ENCODE peak calls at places on chromosomes 13 and 19, in six cellular contexts. M is GM10248; D is lower leg skin; L is effector memory CD8-positive, alpha-beta T cell; Q is T-helper 17 cell; K is Calu3. P is an unnamed sample.

GRCh38 chr13:47594833-47595232 is 406.2 kb downstream of the SUCLA2 start:
- DNase-seq in M (no peak), D (no peak), L (no peak), Q (no peak), K (peak; percentile 22), P (no peak)

GRCh38 chr13:48902421-48902820 is 73.3 kb upstream of the FNDC3A start:
- DNase-seq in M (no peak), D (no peak), L (no peak), Q (no peak), K (no peak), P (no peak)

GRCh38 chr13:20873348-20873747 is 29.2 kb downstream of the XPO4 start:
- DNase-seq in M (no peak), D (no peak), L (no peak), Q (no peak), K (no peak), P (no peak)

GRCh38 chr19:45352914-45353796 is 12.6 kb downstream of the KLC3 start:
- DNase-seq in M (no peak), D (no peak), L (no peak), Q (no peak), K (no peak), P (no peak)

GRCh38 chr19:57267294-57267693 is 13.0 kb upstream of the ZNF460 start:
- DNase-seq in M (peak; percentile 23), D (no peak), L (no peak), Q (no peak), K (no peak), P (no peak)

GRCh38 chr19:45038931-45039893 is at the start of gene CLASRP:
- DNase-seq in M (peak; percentile 93), D (peak; percentile 86), L (peak; percentile 85), Q (peak; percentile 86), K (peak; percentile 96), P (peak; percentile 78)

GRCh38 chr13:99043700-99044300 is 65.9 kb upstream of the DOCK9 start:
- DNase-seq in M (no peak), D (no peak), L (no peak), Q (no peak), K (no peak), P (no peak)

GRCh38 chr19:10219678-10220077 is 11.5 kb downstream of the S1PR2 start:
- DNase-seq in M (peak; percentile 74), D (no peak), L (peak; percentile 30), Q (no peak), K (peak; percentile 41), P (peak; percentile 36)

GRCh38 chr19:10773969-10774368 is 56.1 kb downstream of the DNM2 start:
- DNase-seq in M (no peak), D (no peak), L (no peak), Q (no peak), K (no peak), P (no peak)

GRCh38 chr19:14563989-14564650 is 7.7 kb downstream of the NDUFB7 start:
- DNase-seq in M (peak; percentile 71), D (peak; percentile 71), L (no peak), Q (peak; percentile 43), K (no peak), P (peak; percentile 25)

GRCh38 chr13:67557118-67557517 is 327.0 kb upstream of the PCDH9 start:
- DNase-seq in M (no peak), D (no peak), L (no peak), Q (no peak), K (no peak), P (no peak)

GRCh38 chr13:108897955-108898354 is 268.5 kb downstream of the MYO16 start:
- DNase-seq in M (no peak), D (no peak), L (no peak), Q (no peak), K (no peak), P (no peak)